ENCODE peak calls at places on chromosomes 5 and 9, in six cellular contexts. W is BJ; B is CD8-positive, alpha-beta T cell; N is lung; D is H9; S is Calu3. V is an unnamed sample.

GRCh38 chr9:128115187-128116103 is 12.1 kb downstream of the PTGES2 start:
- DNase-seq in W (no peak), B (no peak), N (no peak), D (no peak), S (peak), V (peak)

GRCh38 chr5:112551437-112552018 is 132.5 kb upstream of the EPB41L4A start:
- DNase-seq in W (peak), B (no peak), N (no peak), D (no peak), S (peak), V (no peak)

GRCh38 chr9:120236596-120236995 is 343.4 kb downstream of the CDK5RAP2 start:
- DNase-seq in W (no peak), B (no peak), N (no peak), D (no peak), S (no peak), V (no peak)

GRCh38 chr5:36787365-36787764 is 89.2 kb upstream of the NIPBL start:
- DNase-seq in W (no peak), B (no peak), N (no peak), D (no peak), S (no peak), V (no peak)

GRCh38 chr5:757931-758697 is 26.4 kb downstream of the ZDHHC11B start:
- DNase-seq in W (no peak), B (no peak), N (peak), D (peak), S (peak), V (no peak)

GRCh38 chr5:143573568-143574170 is 170.2 kb upstream of the NR3C1 start:
- DNase-seq in W (no peak), B (no peak), N (no peak), D (no peak), S (no peak), V (no peak)

GRCh38 chr9:115042781-115043509 is 75.0 kb downstream of the TNC start:
- DNase-seq in W (no peak), B (no peak), N (no peak), D (no peak), S (no peak), V (no peak)

GRCh38 chr5:5483880-5484595 is 61.6 kb downstream of the ICE1 start:
- DNase-seq in W (no peak), B (no peak), N (no peak), D (no peak), S (no peak), V (no peak)

GRCh38 chr5:127615916-127616315 is 33.0 kb upstream of the CTXN3 start:
- DNase-seq in W (peak), B (no peak), N (no peak), D (no peak), S (no peak), V (no peak)

GRCh38 chr9:37104183-37104889 is 16.0 kb upstream of the ZCCHC7 start:
- DNase-seq in W (peak), B (no peak), N (no peak), D (no peak), S (no peak), V (no peak)

GRCh38 chr5:87076931-87077330 is 190.8 kb upstream of the RASA1 start:
- DNase-seq in W (no peak), B (no peak), N (no peak), D (no peak), S (peak), V (no peak)

GRCh38 chr5:163773181-163773580 is 267.8 kb downstream of the MAT2B start:
- DNase-seq in W (no peak), B (no peak), N (no peak), D (no peak), S (no peak), V (no peak)

GRCh38 chr5:124651663-124652513 is 94.6 kb downstream of the ZNF608 start:
- DNase-seq in W (no peak), B (no peak), N (peak), D (peak), S (peak), V (peak)

GRCh38 chr9:133114451-133114885 is 6.6 kb downstream of the RALGDS start:
- DNase-seq in W (no peak), B (no peak), N (no peak), D (no peak), S (no peak), V (no peak)

GRCh38 chr9:99485461-99485860 is 263.4 kb downstream of the SEC61B start:
- DNase-seq in W (no peak), B (no peak), N (no peak), D (no peak), S (no peak), V (no peak)

GRCh38 chr9:93001036-93001435 is 53.7 kb downstream of the FGD3 start:
- DNase-seq in W (no peak), B (no peak), N (no peak), D (no peak), S (no peak), V (no peak)

GRCh38 chr9:35753466-35753865 is 610 bp downstream of the MSMP start:
- DNase-seq in W (no peak), B (no peak), N (no peak), D (no peak), S (no peak), V (no peak)

GRCh38 chr9:85332487-85332886 is 409.3 kb downstream of the AGTPBP1 start:
- DNase-seq in W (no peak), B (no peak), N (no peak), D (peak), S (peak), V (no peak)

GRCh38 chr9:27572566-27572917 is 739 bp downstream of the C9orf72 start:
- DNase-seq in W (no peak), B (no peak), N (peak), D (no peak), S (peak), V (peak)

GRCh38 chr5:106600803-106601202 is 1069.9 kb downstream of the EFNA5 start:
- DNase-seq in W (no peak), B (no peak), N (no peak), D (no peak), S (no peak), V (no peak)

GRCh38 chr5:100444961-100445360 is 90.2 kb upstream of the FAM174A start:
- DNase-seq in W (no peak), B (no peak), N (no peak), D (no peak), S (no peak), V (no peak)

GRCh38 chr9:113345165-113345564 is 4.2 kb upstream of the BSPRY start:
- DNase-seq in W (no peak), B (no peak), N (no peak), D (no peak), S (no peak), V (no peak)

GRCh38 chr5:119954106-119954505 is 324.7 kb downstream of the FAM170A start:
- DNase-seq in W (no peak), B (no peak), N (no peak), D (no peak), S (no peak), V (no peak)

GRCh38 chr5:153565822-153566221 is 75.4 kb downstream of the GRIA1 start:
- DNase-seq in W (peak), B (no peak), N (no peak), D (no peak), S (no peak), V (no peak)

GRCh38 chr9:123232332-123232731 is 36.1 kb downstream of the STRBP start:
- DNase-seq in W (no peak), B (no peak), N (no peak), D (no peak), S (no peak), V (no peak)

GRCh38 chr9:129270903-129271431 is 92.9 kb upstream of the IER5L start:
- DNase-seq in W (peak), B (no peak), N (no peak), D (no peak), S (no peak), V (no peak)

DNA sequence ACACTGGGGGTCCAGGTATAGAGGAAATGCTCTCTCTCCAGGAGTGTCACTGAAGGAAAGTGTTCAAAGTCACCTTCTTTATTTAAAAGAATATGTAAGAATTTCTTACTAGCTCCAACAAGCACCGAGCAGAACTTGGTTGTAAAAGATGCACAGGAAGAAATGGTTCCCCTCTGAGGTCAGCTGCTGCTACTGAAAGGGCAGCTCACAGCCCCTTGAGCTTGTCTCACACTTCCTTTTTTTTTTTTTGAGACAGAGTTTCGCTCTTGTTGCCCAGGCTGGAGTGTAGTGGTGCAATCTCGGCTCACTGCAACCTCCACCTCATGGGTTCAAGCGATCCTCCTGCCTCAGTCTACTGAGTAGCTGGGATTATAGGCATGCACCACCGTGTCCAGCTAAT is 77.2 kb downstream of the PRRT1B start:
- DNase-seq in W (no peak), B (no peak), N (no peak), D (no peak), S (no peak), V (peak)
- TF ChIP-seq CTCF in W (no peak), B (no peak), N (no peak), D (no peak), S (no peak), V (no peak)

GRCh38 chr5:150654181-150654580 is 6.9 kb upstream of the MYOZ3 start:
- DNase-seq in W (no peak), B (no peak), N (no peak), D (no peak), S (no peak), V (no peak)

GRCh38 chr5:150651924-150652688 is 8.9 kb upstream of the MYOZ3 start:
- DNase-seq in W (no peak), B (no peak), N (no peak), D (no peak), S (no peak), V (no peak)

GRCh38 chr5:150653762-150654158 is 7.3 kb upstream of the MYOZ3 start:
- DNase-seq in W (no peak), B (no peak), N (no peak), D (no peak), S (no peak), V (no peak)

GRCh38 chr5:150651382-150651781 is 9.7 kb upstream of the MYOZ3 start:
- DNase-seq in W (no peak), B (no peak), N (no peak), D (no peak), S (no peak), V (no peak)

DNA sequence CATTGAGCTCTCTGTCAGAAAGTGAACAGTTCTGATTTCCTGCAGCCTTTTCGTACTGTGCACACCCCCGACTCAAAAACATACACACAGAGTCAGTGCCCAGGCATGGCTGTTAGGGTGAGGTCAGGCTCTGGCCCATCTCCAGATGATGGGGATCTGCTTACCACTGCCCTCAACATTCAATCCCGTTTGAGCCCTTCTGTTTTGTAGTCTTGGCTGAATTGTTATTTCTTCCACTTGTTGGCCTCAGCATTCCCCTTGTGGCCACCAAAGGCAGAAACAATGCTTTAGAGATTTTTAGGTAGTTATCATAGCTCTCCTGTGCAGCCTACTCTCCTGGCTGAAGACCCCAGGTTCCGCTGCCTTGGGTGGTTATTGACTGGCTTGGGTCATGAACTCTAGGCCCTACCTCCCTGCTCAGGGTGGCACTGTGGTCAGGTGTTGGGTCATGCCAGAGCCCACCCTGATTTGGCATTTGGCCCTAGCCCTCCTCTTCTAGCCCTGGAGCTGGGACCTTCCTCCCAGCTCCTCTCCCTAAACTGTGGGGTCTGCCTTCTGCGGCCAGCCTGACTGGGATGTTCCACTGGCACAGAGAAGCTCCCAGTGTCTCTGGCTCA is 7.8 kb upstream of the MYOZ3 start:
- DNase-seq in W (no peak), B (no peak), N (no peak), D (no peak), S (no peak), V (no peak)
- TF ChIP-seq CTCF in W (peak), B (no peak), N (no peak), D (no peak), S (no peak), V (no peak)

GRCh38 chr9:12702160-12702758 is 9.1 kb downstream of the TYRP1 start:
- DNase-seq in W (no peak), B (no peak), N (peak), D (peak), S (peak), V (no peak)
- TF ChIP-seq CTCF in W (peak), B (no peak), N (peak), D (peak), S (peak), V (no peak)

DNA sequence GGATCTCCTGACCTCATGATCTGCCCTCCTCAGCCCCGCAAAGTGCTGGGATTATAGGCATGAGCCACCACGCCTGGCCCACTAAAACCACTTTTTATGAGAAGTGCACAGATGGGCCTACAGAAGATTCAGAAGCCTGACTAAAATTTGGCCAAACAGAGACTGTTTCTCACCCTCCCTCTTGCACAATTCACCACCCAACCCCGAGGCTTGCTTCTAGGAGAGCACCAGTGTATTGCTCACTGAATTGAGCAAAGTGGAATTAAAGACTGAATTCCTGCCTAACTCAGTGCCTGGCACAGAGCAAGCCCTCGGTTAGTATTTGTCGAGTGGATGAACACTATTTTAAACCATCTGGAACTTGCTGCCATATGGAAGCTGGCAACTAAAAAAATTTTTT is 3.4 kb upstream of the DCTN4 start:
- DNase-seq in W (no peak), B (no peak), N (no peak), D (no peak), S (no peak), V (peak)
- TF ChIP-seq CTCF in W (no peak), B (no peak), N (no peak), D (no peak), S (no peak), V (no peak)

DNA sequence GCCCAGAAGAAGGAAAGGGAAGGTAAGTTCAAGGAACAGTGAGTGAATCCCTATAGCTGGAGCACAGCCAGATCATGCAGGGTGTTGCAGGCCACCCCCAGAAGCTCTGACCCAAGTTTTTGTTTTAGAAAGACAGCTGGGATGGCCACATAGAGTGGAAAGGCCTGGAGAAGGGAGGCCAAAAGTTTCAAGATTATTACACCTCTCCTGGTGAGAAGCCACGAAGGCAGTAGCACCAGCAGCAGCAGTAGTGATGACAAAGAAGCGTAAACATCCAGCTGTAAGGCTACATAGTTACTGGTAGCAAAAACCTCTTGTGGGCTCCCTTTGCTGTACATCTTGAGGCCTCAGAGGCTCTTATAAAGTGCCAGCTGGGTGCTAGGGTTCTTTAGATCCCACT is 11.7 kb downstream of the ADAMTSL1 start:
- DNase-seq in W (no peak), B (no peak), N (no peak), D (no peak), S (no peak), V (no peak)
- TF ChIP-seq CTCF in W (no peak), B (no peak), N (no peak), D (no peak), S (no peak), V (no peak)

GRCh38 chr5:96601200-96601599 is 61.0 kb upstream of the CAST start:
- DNase-seq in W (no peak), B (no peak), N (no peak), D (no peak), S (no peak), V (no peak)

GRCh38 chr5:96590796-96591195 is 71.4 kb upstream of the CAST start:
- DNase-seq in W (no peak), B (no peak), N (no peak), D (no peak), S (no peak), V (no peak)

GRCh38 chr5:96597441-96598020 is 64.6 kb upstream of the CAST start:
- DNase-seq in W (no peak), B (no peak), N (no peak), D (no peak), S (no peak), V (no peak)

DNA sequence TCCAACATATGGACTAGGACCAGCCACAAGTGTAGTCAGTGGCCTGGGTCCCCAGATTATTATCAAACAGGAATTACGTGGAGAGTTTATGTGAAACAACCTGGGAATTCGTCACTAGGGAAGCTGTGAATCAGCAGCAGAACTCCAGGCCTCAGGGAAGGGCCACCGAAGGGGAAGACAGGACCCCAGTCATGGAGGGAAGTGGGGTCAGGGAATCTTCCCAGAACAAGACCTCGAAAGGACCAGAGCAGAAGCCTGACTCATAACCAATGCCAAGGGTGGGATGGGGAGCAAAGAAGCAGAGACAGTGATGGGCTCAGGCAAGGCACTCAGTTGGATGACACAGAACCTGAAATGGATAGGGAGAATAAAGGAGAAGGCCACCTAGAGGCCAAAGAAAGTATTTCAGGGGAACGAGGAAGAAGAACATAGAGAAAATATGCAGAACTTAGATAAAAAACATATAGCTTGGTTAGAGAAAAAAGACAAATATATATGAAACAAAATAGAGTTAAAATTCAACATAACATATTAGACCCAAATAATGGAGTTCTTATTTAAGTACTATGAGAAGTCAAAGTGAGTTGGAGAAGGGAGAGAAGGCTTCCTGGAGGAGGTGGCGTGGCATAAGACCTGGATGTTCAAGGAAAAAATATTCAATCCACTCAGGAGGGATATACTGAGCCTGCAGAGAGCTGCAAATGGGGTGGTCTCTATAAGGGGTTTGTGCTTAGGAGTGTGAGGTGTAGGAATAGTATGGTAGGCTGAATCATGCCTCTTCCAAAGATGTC is 66.7 kb upstream of the CAST start:
- DNase-seq in W (no peak), B (no peak), N (no peak), D (peak), S (peak), V (no peak)
- TF ChIP-seq CTCF in W (peak), B (peak), N (no peak), D (peak), S (peak), V (peak)

GRCh38 chr9:134217431-134218210 is 53.3 kb upstream of the RNU6ATAC start:
- DNase-seq in W (no peak), B (no peak), N (no peak), D (no peak), S (peak), V (no peak)
- TF ChIP-seq CTCF in W (peak), B (no peak), N (no peak), D (peak), S (no peak), V (no peak)

GRCh38 chr9:69020746-69021145 is 6.8 kb upstream of the PRKACG start:
- DNase-seq in W (no peak), B (no peak), N (no peak), D (no peak), S (no peak), V (no peak)

GRCh38 chr9:69014013-69014412 is at the start of gene PRKACG:
- DNase-seq in W (no peak), B (no peak), N (no peak), D (no peak), S (no peak), V (no peak)

GRCh38 chr9:69016366-69017096 is 2.6 kb upstream of the PRKACG start:
- DNase-seq in W (no peak), B (no peak), N (no peak), D (no peak), S (no peak), V (no peak)

GRCh38 chr9:69019808-69020207 is 5.9 kb upstream of the PRKACG start:
- DNase-seq in W (no peak), B (no peak), N (no peak), D (no peak), S (no peak), V (no peak)

DNA sequence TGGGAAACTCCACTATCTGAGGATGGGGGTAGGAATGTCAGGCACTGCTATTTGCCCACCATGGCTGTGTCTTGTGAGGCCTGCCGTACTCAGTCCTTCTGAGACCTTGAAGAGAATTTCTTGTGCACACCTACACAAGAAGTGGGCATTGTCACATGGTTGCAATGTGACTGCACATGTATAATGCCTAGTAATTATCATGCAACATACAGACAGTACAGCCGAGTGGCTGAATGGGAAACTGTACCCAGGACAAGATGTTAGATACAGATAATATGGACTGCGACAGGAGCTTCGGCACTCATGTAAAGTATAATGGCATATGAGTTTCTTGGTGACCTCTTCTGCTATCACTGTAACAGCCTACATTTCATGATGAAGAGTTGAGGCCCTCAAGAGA is 4.8 kb upstream of the PRKACG start:
- DNase-seq in W (no peak), B (no peak), N (no peak), D (no peak), S (no peak), V (no peak)
- TF ChIP-seq CTCF in W (no peak), B (no peak), N (no peak), D (no peak), S (no peak), V (no peak)

DNA sequence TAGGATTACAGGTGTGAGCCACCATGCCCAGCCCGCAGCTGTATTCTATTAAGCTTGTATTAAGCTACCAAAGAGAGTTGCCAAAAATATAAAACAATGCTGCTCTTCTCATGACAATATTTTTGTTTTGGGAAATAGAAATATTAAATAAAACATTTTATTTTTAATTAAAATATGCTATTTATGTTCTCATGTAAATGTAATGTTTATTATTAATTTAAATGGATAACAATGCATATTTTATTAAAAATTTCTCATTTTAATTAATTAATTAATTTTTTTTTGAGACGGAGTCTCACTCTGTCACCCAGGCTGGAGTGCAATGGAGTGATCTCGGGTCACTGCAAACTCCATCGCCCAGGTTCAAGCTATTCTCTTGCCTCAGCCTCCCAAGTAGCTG is 117.5 kb downstream of the ANKRD55 start:
- DNase-seq in W (no peak), B (no peak), N (no peak), D (no peak), S (no peak), V (no peak)
- TF ChIP-seq CTCF in W (no peak), B (no peak), N (no peak), D (no peak), S (no peak), V (no peak)

V was measured in CD14-positive monocyte.